ENCODE peak calls at places on chromosome 20, in five cellular contexts. One of them, this sample, is unnamed.

GRCh38 chr20:58710481-58711265 is 18.1 kb downstream of the NPEPL1 start:
- DNase-seq in activated T-helper 1 cell treated with Interleukin-2 at 50 U/mL for 16 hours: no peak
- DNase-seq in frontal cortex: no peak
- DNase-seq in NCI-H1417 treated with DMSO at 0.1 percent for 48 hours: no peak
- DNase-seq in CD8-positive, alpha-beta memory T cell: no peak
- DNase-seq in this sample: peak

GRCh38 chr20:49792006-49792405 is 20.6 kb upstream of the SLC9A8 start:
- DNase-seq in activated T-helper 1 cell treated with Interleukin-2 at 50 U/mL for 16 hours: no peak
- DNase-seq in NCI-H1417 treated with DMSO at 0.1 percent for 48 hours: no peak
- DNase-seq in frontal cortex: no peak
- DNase-seq in CD8-positive, alpha-beta memory T cell: no peak
- DNase-seq in this sample: no peak

GRCh38 chr20:1924910-1925861 is 30.0 kb downstream of the SIRPA start:
- DNase-seq in activated T-helper 1 cell treated with Interleukin-2 at 50 U/mL for 16 hours: no peak
- DNase-seq in NCI-H1417 treated with DMSO at 0.1 percent for 48 hours: no peak
- DNase-seq in frontal cortex: no peak
- DNase-seq in CD8-positive, alpha-beta memory T cell: no peak
- DNase-seq in this sample: no peak

GRCh38 chr20:38255389-38255788 is 5.1 kb downstream of the KIAA1755 start:
- DNase-seq in CD8-positive, alpha-beta memory T cell: no peak
- DNase-seq in frontal cortex: no peak
- DNase-seq in activated T-helper 1 cell treated with Interleukin-2 at 50 U/mL for 16 hours: no peak
- DNase-seq in NCI-H1417 treated with DMSO at 0.1 percent for 48 hours: no peak
- DNase-seq in this sample: no peak

GRCh38 chr20:6940052-6940451 is 172.6 kb downstream of the BMP2 start:
- DNase-seq in frontal cortex: no peak
- DNase-seq in activated T-helper 1 cell treated with Interleukin-2 at 50 U/mL for 16 hours: no peak
- DNase-seq in NCI-H1417 treated with DMSO at 0.1 percent for 48 hours: no peak
- DNase-seq in CD8-positive, alpha-beta memory T cell: no peak
- DNase-seq in this sample: no peak

GRCh38 chr20:36063916-36064660 is 90.5 kb upstream of the EPB41L1 start:
- DNase-seq in CD8-positive, alpha-beta memory T cell: no peak
- DNase-seq in NCI-H1417 treated with DMSO at 0.1 percent for 48 hours: no peak
- DNase-seq in frontal cortex: no peak
- DNase-seq in activated T-helper 1 cell treated with Interleukin-2 at 50 U/mL for 16 hours: no peak
- DNase-seq in this sample: no peak

GRCh38 chr20:31602779-31603441 is 2.2 kb upstream of the ID1 start:
- DNase-seq in NCI-H1417 treated with DMSO at 0.1 percent for 48 hours: no peak
- DNase-seq in CD8-positive, alpha-beta memory T cell: no peak
- DNase-seq in activated T-helper 1 cell treated with Interleukin-2 at 50 U/mL for 16 hours: no peak
- DNase-seq in frontal cortex: no peak
- DNase-seq in this sample: peak

GRCh38 chr20:47817573-47817972 is 32.3 kb upstream of the SULF2 start:
- DNase-seq in CD8-positive, alpha-beta memory T cell: no peak
- DNase-seq in frontal cortex: no peak
- DNase-seq in NCI-H1417 treated with DMSO at 0.1 percent for 48 hours: no peak
- DNase-seq in activated T-helper 1 cell treated with Interleukin-2 at 50 U/mL for 16 hours: no peak
- DNase-seq in this sample: no peak

GRCh38 chr20:8587246-8587645 is 455.2 kb downstream of the PLCB1 start:
- DNase-seq in frontal cortex: no peak
- DNase-seq in NCI-H1417 treated with DMSO at 0.1 percent for 48 hours: no peak
- DNase-seq in activated T-helper 1 cell treated with Interleukin-2 at 50 U/mL for 16 hours: no peak
- DNase-seq in CD8-positive, alpha-beta memory T cell: no peak
- DNase-seq in this sample: no peak

GRCh38 chr20:63121749-63122405 is 94.1 kb downstream of the YTHDF1 start:
- DNase-seq in CD8-positive, alpha-beta memory T cell: no peak
- DNase-seq in activated T-helper 1 cell treated with Interleukin-2 at 50 U/mL for 16 hours: no peak
- DNase-seq in NCI-H1417 treated with DMSO at 0.1 percent for 48 hours: no peak
- DNase-seq in frontal cortex: no peak
- DNase-seq in this sample: no peak

GRCh38 chr20:258963-259362 is 1.4 kb downstream of the DEFB132 start:
- DNase-seq in NCI-H1417 treated with DMSO at 0.1 percent for 48 hours: no peak
- DNase-seq in CD8-positive, alpha-beta memory T cell: no peak
- DNase-seq in frontal cortex: no peak
- DNase-seq in activated T-helper 1 cell treated with Interleukin-2 at 50 U/mL for 16 hours: no peak
- DNase-seq in this sample: peak

GRCh38 chr20:7841291-7841966 is 98.8 kb downstream of the HAO1 start:
- DNase-seq in CD8-positive, alpha-beta memory T cell: no peak
- DNase-seq in activated T-helper 1 cell treated with Interleukin-2 at 50 U/mL for 16 hours: no peak
- DNase-seq in NCI-H1417 treated with DMSO at 0.1 percent for 48 hours: no peak
- DNase-seq in frontal cortex: no peak
- DNase-seq in this sample: no peak

GRCh38 chr20:25308083-25308491 is 60.2 kb downstream of the PYGB start:
- DNase-seq in CD8-positive, alpha-beta memory T cell: no peak
- DNase-seq in NCI-H1417 treated with DMSO at 0.1 percent for 48 hours: no peak
- DNase-seq in frontal cortex: no peak
- DNase-seq in activated T-helper 1 cell treated with Interleukin-2 at 50 U/mL for 16 hours: no peak
- DNase-seq in this sample: no peak

GRCh38 chr20:59925894-59926293 is 7.5 kb downstream of the SYCP2 start:
- DNase-seq in frontal cortex: no peak
- DNase-seq in NCI-H1417 treated with DMSO at 0.1 percent for 48 hours: no peak
- DNase-seq in activated T-helper 1 cell treated with Interleukin-2 at 50 U/mL for 16 hours: no peak
- DNase-seq in CD8-positive, alpha-beta memory T cell: no peak
- DNase-seq in this sample: no peak

GRCh38 chr20:33693741-33694645 is 7.8 kb upstream of the E2F1 start:
- DNase-seq in CD8-positive, alpha-beta memory T cell: no peak
- DNase-seq in NCI-H1417 treated with DMSO at 0.1 percent for 48 hours: no peak
- DNase-seq in activated T-helper 1 cell treated with Interleukin-2 at 50 U/mL for 16 hours: no peak
- DNase-seq in frontal cortex: no peak
- DNase-seq in this sample: no peak

GRCh38 chr20:51362254-51362653 is 180.3 kb downstream of the NFATC2 start:
- DNase-seq in NCI-H1417 treated with DMSO at 0.1 percent for 48 hours: no peak
- DNase-seq in frontal cortex: no peak
- DNase-seq in CD8-positive, alpha-beta memory T cell: no peak
- DNase-seq in activated T-helper 1 cell treated with Interleukin-2 at 50 U/mL for 16 hours: no peak
- DNase-seq in this sample: no peak

GRCh38 chr20:2807019-2807418 is 6.6 kb upstream of the CPXM1 start:
- DNase-seq in NCI-H1417 treated with DMSO at 0.1 percent for 48 hours: no peak
- DNase-seq in activated T-helper 1 cell treated with Interleukin-2 at 50 U/mL for 16 hours: no peak
- DNase-seq in frontal cortex: no peak
- DNase-seq in CD8-positive, alpha-beta memory T cell: no peak
- DNase-seq in this sample: no peak

GRCh38 chr20:1868856-1869255 is 26.4 kb upstream of the SIRPA start:
- DNase-seq in activated T-helper 1 cell treated with Interleukin-2 at 50 U/mL for 16 hours: no peak
- DNase-seq in CD8-positive, alpha-beta memory T cell: no peak
- DNase-seq in NCI-H1417 treated with DMSO at 0.1 percent for 48 hours: no peak
- DNase-seq in frontal cortex: no peak
- DNase-seq in this sample: no peak

GRCh38 chr20:62382306-62383198 is 4.4 kb upstream of the RPS21 start:
- DNase-seq in CD8-positive, alpha-beta memory T cell: peak
- DNase-seq in activated T-helper 1 cell treated with Interleukin-2 at 50 U/mL for 16 hours: peak
- DNase-seq in NCI-H1417 treated with DMSO at 0.1 percent for 48 hours: peak
- DNase-seq in frontal cortex: peak
- DNase-seq in this sample: peak

GRCh38 chr20:37229300-37229699 is 32.3 kb downstream of the GHRH start:
- DNase-seq in CD8-positive, alpha-beta memory T cell: no peak
- DNase-seq in activated T-helper 1 cell treated with Interleukin-2 at 50 U/mL for 16 hours: no peak
- DNase-seq in frontal cortex: no peak
- DNase-seq in NCI-H1417 treated with DMSO at 0.1 percent for 48 hours: no peak
- DNase-seq in this sample: no peak

GRCh38 chr20:44204156-44204831 is 6.3 kb downstream of the OSER1 start:
- DNase-seq in activated T-helper 1 cell treated with Interleukin-2 at 50 U/mL for 16 hours: no peak
- DNase-seq in frontal cortex: no peak
- DNase-seq in CD8-positive, alpha-beta memory T cell: no peak
- DNase-seq in NCI-H1417 treated with DMSO at 0.1 percent for 48 hours: no peak
- DNase-seq in this sample: no peak

GRCh38 chr20:6045566-6045965 is 8.3 kb downstream of the LRRN4 start:
- DNase-seq in CD8-positive, alpha-beta memory T cell: no peak
- DNase-seq in activated T-helper 1 cell treated with Interleukin-2 at 50 U/mL for 16 hours: no peak
- DNase-seq in NCI-H1417 treated with DMSO at 0.1 percent for 48 hours: no peak
- DNase-seq in frontal cortex: no peak
- DNase-seq in this sample: no peak

GRCh38 chr20:3243718-3244358 is 4.8 kb upstream of the SLC4A11 start:
- DNase-seq in activated T-helper 1 cell treated with Interleukin-2 at 50 U/mL for 16 hours: no peak
- DNase-seq in frontal cortex: no peak
- DNase-seq in NCI-H1417 treated with DMSO at 0.1 percent for 48 hours: no peak
- DNase-seq in CD8-positive, alpha-beta memory T cell: no peak
- DNase-seq in this sample: no peak

GRCh38 chr20:44073011-44073674 is 113.8 kb downstream of the JPH2 start:
- DNase-seq in CD8-positive, alpha-beta memory T cell: no peak
- DNase-seq in NCI-H1417 treated with DMSO at 0.1 percent for 48 hours: no peak
- DNase-seq in activated T-helper 1 cell treated with Interleukin-2 at 50 U/mL for 16 hours: no peak
- DNase-seq in frontal cortex: no peak
- DNase-seq in this sample: no peak

GRCh38 chr20:38790210-38791053 is 15.1 kb upstream of the PPP1R16B start:
- DNase-seq in activated T-helper 1 cell treated with Interleukin-2 at 50 U/mL for 16 hours: peak
- DNase-seq in frontal cortex: no peak
- DNase-seq in NCI-H1417 treated with DMSO at 0.1 percent for 48 hours: no peak
- DNase-seq in CD8-positive, alpha-beta memory T cell: peak
- DNase-seq in this sample: no peak

GRCh38 chr20:33697129-33697528 is 10.9 kb upstream of the E2F1 start:
- DNase-seq in activated T-helper 1 cell treated with Interleukin-2 at 50 U/mL for 16 hours: no peak
- DNase-seq in NCI-H1417 treated with DMSO at 0.1 percent for 48 hours: no peak
- DNase-seq in CD8-positive, alpha-beta memory T cell: no peak
- DNase-seq in frontal cortex: no peak
- DNase-seq in this sample: no peak

GRCh38 chr20:23585808-23586734 is 17.8 kb upstream of the CST9L start:
- DNase-seq in frontal cortex: no peak
- DNase-seq in NCI-H1417 treated with DMSO at 0.1 percent for 48 hours: no peak
- DNase-seq in activated T-helper 1 cell treated with Interleukin-2 at 50 U/mL for 16 hours: no peak
- DNase-seq in CD8-positive, alpha-beta memory T cell: no peak
- DNase-seq in this sample: no peak

GRCh38 chr20:58877374-58878360 is 25.2 kb downstream of the GNAS start:
- DNase-seq in CD8-positive, alpha-beta memory T cell: no peak
- DNase-seq in activated T-helper 1 cell treated with Interleukin-2 at 50 U/mL for 16 hours: no peak
- DNase-seq in NCI-H1417 treated with DMSO at 0.1 percent for 48 hours: no peak
- DNase-seq in frontal cortex: no peak
- DNase-seq in this sample: no peak

This sample was measured in activated T-helper 2 cell treated with anti-CD3 and anti-CD28 coated beads, Interferon-gamma antibody, Interleukin-2, Interleukin-4, amounts not matched to agents 10 μg/mL and 5 μg/mL and 100 μg/mL, durations not matched to agents 14 hours and 24 hours and 36 hours.